ENCODE peak calls at places on chromosome 2, in four cellular contexts. C is upper lobe of right lung, O is Peyer's patch, E is adrenal gland. U is an unnamed sample.
A peak's percentile ranks its signal among the peaks of the same experiment; 100 is the strongest.

GRCh38 chr2:3712841-3713503 is 9.6 kb downstream of the DCDC2C start:
- DNase-seq in C (no peak), O (no peak), E (no peak), U (no peak)

GRCh38 chr2:24543252-24543651 is 52.2 kb downstream of the NCOA1 start:
- DNase-seq in C (no peak), O (no peak), E (no peak), U (no peak)

GRCh38 chr2:28049416-28049815 is 158.9 kb downstream of the BABAM2 start:
- DNase-seq in C (no peak), O (no peak), E (no peak), U (no peak)

GRCh38 chr2:189681903-189682302 is 7.4 kb downstream of the ANKAR start:
- DNase-seq in C (no peak), O (no peak), E (no peak), U (no peak)

GRCh38 chr2:219109468-219109867 is 48.7 kb upstream of the IHH start:
- DNase-seq in C (peak; percentile 73), O (peak; percentile 73), E (no peak), U (no peak)

GRCh38 chr2:233031556-233032500 is 644 bp upstream of the NEU2 start:
- DNase-seq in C (no peak), O (no peak), E (no peak), U (no peak)

GRCh38 chr2:128284037-128284441 is 34.6 kb downstream of the HS6ST1 start:
- DNase-seq in C (no peak), O (no peak), E (no peak), U (no peak)

GRCh38 chr2:237591379-237591881 is 896 bp upstream of the RAB17 start:
- DNase-seq in C (peak; percentile 84), O (no peak), E (no peak), U (no peak)

DNA sequence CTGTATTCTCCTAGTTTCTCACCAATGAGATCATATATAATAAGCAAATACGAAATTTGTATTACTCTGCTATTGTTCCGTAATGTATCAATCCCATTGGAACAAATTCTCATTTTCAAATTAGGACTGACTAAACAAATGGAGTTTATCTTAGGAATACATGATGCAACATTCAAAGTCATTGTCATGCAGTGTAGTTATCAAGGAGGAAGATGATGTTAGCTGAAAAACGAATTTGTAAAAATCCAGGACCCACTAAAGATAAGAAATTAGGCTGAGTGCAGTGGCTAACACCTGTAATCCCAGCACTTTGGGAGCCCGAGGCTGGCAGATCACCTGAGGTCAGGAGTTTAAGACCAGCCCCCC is 14.9 kb downstream of the SEPTIN2 start:
- DNase-seq in C (no peak), O (no peak), E (no peak), U (no peak)
- H3K36me3 ChIP-seq in C (peaks cover 60% of the 10 kb centered on the region), O (peaks cover 67% of the 10 kb centered on the region), E (peaks cover 34% of the 10 kb centered on the region), U (peaks cover 29% of the 10 kb centered on the region)

GRCh38 chr2:618591-618990 is 58.6 kb downstream of the TMEM18 start:
- DNase-seq in C (no peak), O (no peak), E (peak; percentile 17), U (no peak)

GRCh38 chr2:621303-622099 is 55.7 kb downstream of the TMEM18 start:
- DNase-seq in C (no peak), O (no peak), E (peak; percentile 46), U (no peak)

GRCh38 chr2:620456-621302 is 56.5 kb downstream of the TMEM18 start:
- DNase-seq in C (no peak), O (no peak), E (peak; percentile 40), U (no peak)

GRCh38 chr2:619964-620363 is 57.2 kb downstream of the TMEM18 start:
- DNase-seq in C (no peak), O (no peak), E (peak; percentile 34), U (no peak)

DNA sequence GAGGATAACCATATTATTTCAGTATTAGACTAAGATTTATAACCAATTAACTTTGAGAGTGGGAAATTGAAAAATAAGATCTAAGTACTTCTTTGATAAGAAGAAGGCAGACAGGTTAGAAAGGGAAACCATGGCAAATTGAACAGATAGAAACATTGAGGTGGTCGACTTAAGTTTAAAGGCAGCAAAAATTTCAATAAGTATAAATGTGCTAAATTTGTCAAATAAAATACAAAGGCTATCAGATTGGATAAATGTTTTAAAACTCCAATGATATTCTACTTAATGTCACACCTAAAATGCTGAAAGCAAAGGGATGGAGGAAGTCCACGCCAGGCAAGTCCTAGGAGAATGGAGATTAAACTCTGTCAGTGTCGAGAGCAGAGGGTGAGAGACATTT is 59.2 kb downstream of the TMEM18 start:
- DNase-seq in C (no peak), O (no peak), E (no peak), U (no peak)
- TF ChIP-seq CTCF in C (no peak), O (no peak), E (no peak), U (no peak)

GRCh38 chr2:105291981-105292380 is 37.6 kb downstream of the TGFBRAP1 start:
- DNase-seq in C (no peak), O (no peak), E (no peak), U (no peak)
- H3K36me3 ChIP-seq in C (peaks cover 71% of the 10 kb centered on the region), O (peaks cover 40% of the 10 kb centered on the region), E (peaks cover 31% of the 10 kb centered on the region), U (peaks cover 19% of the 10 kb centered on the region)

GRCh38 chr2:199739413-199740110 is 111.4 kb downstream of the FTCDNL1 start:
- DNase-seq in C (peak; percentile 85), O (peak; percentile 90), E (peak; percentile 87), U (peak; percentile 11)
- TF ChIP-seq CTCF in C (peak; percentile 96), O (peak; percentile 81), E (peak; percentile 95), U (peak; percentile 87)

DNA sequence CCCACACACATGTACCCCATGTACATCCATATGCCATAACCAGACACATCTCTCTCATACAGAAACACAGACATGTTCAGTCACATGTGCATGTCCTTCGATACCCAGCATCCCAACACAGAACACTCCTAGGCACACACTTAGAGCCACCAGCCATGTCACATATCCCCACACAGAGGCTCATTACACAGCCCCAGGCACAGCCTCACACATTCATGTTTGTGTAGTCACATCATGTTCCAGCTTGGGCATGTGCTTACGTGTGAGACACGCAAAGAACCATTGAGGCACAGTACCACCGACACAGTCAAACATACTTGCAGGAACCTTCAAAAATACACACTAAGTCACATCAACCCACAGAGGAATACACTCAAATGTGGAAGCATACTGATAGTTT is 17.3 kb downstream of the FBXO41 start:
- DNase-seq in C (peak; percentile 4), O (no peak), E (no peak), U (no peak)
- H3K36me3 ChIP-seq in C (no peaks in the 10 kb centered on the region), O (no peaks in the 10 kb centered on the region), E (no peaks in the 10 kb centered on the region), U (no peaks in the 10 kb centered on the region)

GRCh38 chr2:136874258-136874657 is 108.9 kb downstream of the THSD7B start:
- DNase-seq in C (no peak), O (no peak), E (no peak), U (no peak)
- TF ChIP-seq CTCF in C (peak; percentile 27), O (no peak), E (peak; percentile 7), U (no peak)

U was measured in thoracic aorta.